ENCODE peak calls at places on chromosome X, in five cellular contexts. P is MCF 10A; Z is activated CD4-positive, alpha-beta T cell treated with anti-CD3 and anti-CD28 coated beads for 24 hours; U is iris pigment epithelial cell; X is coronary artery. G is an unnamed sample.

GRCh38 chrX:44871114-44871645 is 1.8 kb upstream of the KDM6A start:
- DNase-seq in P (no peak), Z (no peak), U (no peak), X (no peak), G (peak; percentile 46)

GRCh38 chrX:14039344-14039743 is 9.7 kb upstream of the GEMIN8 start:
- DNase-seq in P (peak; percentile 75), Z (peak; percentile 60), U (peak; percentile 45), X (no peak), G (no peak)

GRCh38 chrX:139106111-139106510 is 394.6 kb upstream of the FGF13 start:
- DNase-seq in P (peak; percentile 51), Z (no peak), U (peak; percentile 16), X (no peak), G (no peak)

GRCh38 chrX:114959729-114960128 is 57.7 kb downstream of the IL13RA2 start:
- DNase-seq in P (peak; percentile 27), Z (no peak), U (peak; percentile 24), X (no peak), G (no peak)

GRCh38 chrX:118528089-118528753 is 32.6 kb downstream of the DOCK11 start:
- DNase-seq in P (no peak), Z (peak; percentile 29), U (no peak), X (no peak), G (no peak)

GRCh38 chrX:83260288-83260687 is 247.8 kb upstream of the POU3F4 start:
- DNase-seq in P (no peak), Z (no peak), U (no peak), X (no peak), G (no peak)

GRCh38 chrX:110512341-110512740 is 153.7 kb downstream of the RTL9 start:
- DNase-seq in P (no peak), Z (no peak), U (no peak), X (no peak), G (no peak)

GRCh38 chrX:39601193-39602085 is 496.3 kb downstream of the BCOR start:
- DNase-seq in P (no peak), Z (no peak), U (no peak), X (no peak), G (no peak)

GRCh38 chrX:149851864-149852263 is 29.1 kb upstream of the MAGEA8 start:
- DNase-seq in P (no peak), Z (no peak), U (no peak), X (no peak), G (no peak)

GRCh38 chrX:78555401-78555980 is 103.6 kb downstream of the RTL3 start:
- DNase-seq in P (peak; percentile 1), Z (no peak), U (peak; percentile 1), X (no peak), G (no peak)

GRCh38 chrX:45849261-45849660 is 648.6 kb upstream of the DIPK2B start:
- DNase-seq in P (peak; percentile 75), Z (no peak), U (peak; percentile 88), X (no peak), G (no peak)

GRCh38 chrX:13888284-13888683 is 71.4 kb upstream of the GPM6B start:
- DNase-seq in P (no peak), Z (no peak), U (peak; percentile 14), X (no peak), G (no peak)

GRCh38 chrX:74422576-74423288 is 1.4 kb downstream of the SLC16A2 start:
- DNase-seq in P (peak; percentile 43), Z (no peak), U (peak; percentile 71), X (peak; percentile 79), G (peak; percentile 52)

GRCh38 chrX:134760671-134761070 is 102.4 kb upstream of the PLAC1 start:
- DNase-seq in P (no peak), Z (no peak), U (no peak), X (no peak), G (no peak)

GRCh38 chrX:43970528-43970927 is 2.7 kb downstream of the NDP start:
- DNase-seq in P (peak; percentile 17), Z (no peak), U (no peak), X (no peak), G (no peak)

GRCh38 chrX:130110379-130111219 is at the start of gene ELF4:
- DNase-seq in P (peak; percentile 79), Z (peak; percentile 33), U (peak; percentile 38), X (no peak), G (peak; percentile 62)

GRCh38 chrX:139907078-139907477 is 25.8 kb downstream of the ATP11C start:
- DNase-seq in P (no peak), Z (no peak), U (no peak), X (no peak), G (no peak)

GRCh38 chrX:72634321-72634720 is 61.7 kb upstream of the HDAC8 start:
- DNase-seq in P (no peak), Z (no peak), U (no peak), X (no peak), G (no peak)

GRCh38 chrX:15546745-15547144 is 46.1 kb downstream of the BMX start:
- DNase-seq in P (no peak), Z (no peak), U (no peak), X (no peak), G (no peak)

GRCh38 chrX:15465896-15466651 is 27.1 kb downstream of the PIR start:
- DNase-seq in P (peak; percentile 16), Z (no peak), U (peak; percentile 47), X (no peak), G (no peak)

GRCh38 chrX:9466115-9466495 is 1.2 kb downstream of the TBL1X start:
- DNase-seq in P (no peak), Z (no peak), U (peak; percentile 31), X (peak; percentile 79), G (peak; percentile 64)